ENCODE peak calls at places on chromosome 10, in nine cellular contexts. K, L, B, R, D, Q, P, O and Z are unnamed samples.

GRCh38 chr10:73653701-73654100 is 2.1 kb downstream of the SYNPO2L start:
- DNase-seq in R (no peak), D (no peak), L (no peak), K (no peak), P (no peak), Q (no peak), B (peak; percentile 69), O (no peak), Z (no peak)

GRCh38 chr10:74977913-74978847 is 133.3 kb upstream of the SAMD8 start:
- DNase-seq in D (no peak), P (no peak), Q (no peak), B (no peak), O (no peak), L (no peak), K (no peak), R (no peak), Z (no peak)

GRCh38 chr10:131747251-131747650 is 153.6 kb upstream of the PPP2R2D start:
- DNase-seq in O (no peak), L (no peak), K (no peak), D (peak; percentile 29), Q (no peak), R (no peak), P (no peak), B (no peak), Z (no peak)

GRCh38 chr10:34834274-34834673 is 19.2 kb upstream of the PARD3 start:
- DNase-seq in Q (no peak), P (no peak), K (peak; percentile 90), L (no peak), O (no peak), B (no peak), D (no peak), R (no peak), Z (no peak)

GRCh38 chr10:70648427-70648826 is 23.9 kb upstream of the ADAMTS14 start:
- DNase-seq in R (no peak), Q (no peak), L (no peak), D (no peak), B (no peak), K (no peak), O (no peak), P (no peak), Z (no peak)

GRCh38 chr10:239109-239508 is 103.9 kb downstream of the ZMYND11 start:
- DNase-seq in P (no peak), Q (no peak), D (no peak), R (no peak), L (no peak), B (no peak), K (no peak), O (no peak), Z (no peak)

GRCh38 chr10:121832647-121833046 is 95.2 kb downstream of the ATE1 start:
- DNase-seq in B (no peak), D (no peak), K (no peak), R (no peak), L (no peak), O (no peak), Q (no peak), P (no peak), Z (no peak)

GRCh38 chr10:71493741-71494140 is 97.0 kb downstream of the CDH23 start:
- DNase-seq in D (no peak), L (no peak), P (no peak), K (no peak), B (no peak), R (no peak), Q (no peak), O (no peak), Z (no peak)

GRCh38 chr10:43292745-43293676 is 26.1 kb upstream of the RASGEF1A start:
- DNase-seq in L (peak; percentile 68), R (no peak), O (peak; percentile 11), Q (peak; percentile 67), D (peak; percentile 70), K (peak; percentile 34), B (peak; percentile 63), P (peak; percentile 36), Z (peak; percentile 63)